ENCODE peak calls at places on chromosomes 16 and 17, in five cellular contexts. T, J, Y, H and F are unnamed samples.

GRCh38 chr17:81854974-81855774 is 5.2 kb downstream of the P4HB start:
- DNase-seq in J (no peak), T (no peak), Y (no peak), H (no peak), F (peak; percentile 57)

GRCh38 chr16:20325005-20325404 is 2.3 kb downstream of the GP2 start:
- DNase-seq in H (no peak), J (no peak), Y (no peak), T (no peak), F (no peak)

GRCh38 chr17:49843774-49844350 is 4.0 kb downstream of the TAC4 start:
- DNase-seq in J (peak; percentile 19), Y (peak; percentile 74), H (no peak), T (no peak), F (no peak)

GRCh38 chr16:10983175-10983558 is 38.8 kb downstream of the CLEC16A start:
- DNase-seq in Y (peak; percentile 60), J (no peak), T (peak; percentile 11), H (no peak), F (no peak)

GRCh38 chr16:31327675-31328225 is 27.2 kb upstream of the ITGAX start:
- DNase-seq in T (no peak), J (no peak), Y (no peak), H (no peak), F (no peak)

GRCh38 chr16:1972490-1972877 is 631 bp downstream of the TBL3 start:
- DNase-seq in H (no peak), T (no peak), J (peak; percentile 45), Y (no peak), F (no peak)

GRCh38 chr16:68436581-68436980 is 11.7 kb downstream of the SMPD3 start:
- DNase-seq in J (no peak), T (no peak), Y (no peak), H (no peak), F (no peak)

GRCh38 chr17:59427996-59428395 is 96.5 kb downstream of the YPEL2 start:
- DNase-seq in H (no peak), Y (no peak), T (no peak), J (no peak), F (no peak)

GRCh38 chr17:83128306-83129240 is 49.2 kb downstream of the METRNL start:
- DNase-seq in H (no peak), Y (no peak), T (no peak), J (no peak), F (no peak)

GRCh38 chr16:81645303-81645702 is 133.8 kb upstream of the PLCG2 start:
- DNase-seq in Y (no peak), J (peak; percentile 82), T (no peak), H (no peak), F (peak; percentile 92)

GRCh38 chr17:78624461-78625216 is 47.4 kb upstream of the DNAH17 start:
- DNase-seq in J (no peak), Y (no peak), H (no peak), T (no peak), F (no peak)

GRCh38 chr16:30052671-30053372 is 12.7 kb upstream of the ALDOA start:
- DNase-seq in Y (peak; percentile 98), T (peak; percentile 87), H (peak; percentile 71), J (peak; percentile 90), F (peak; percentile 76)

GRCh38 chr16:50025544-50025931 is 513 bp downstream of the CNEP1R1 start:
- DNase-seq in T (peak; percentile 17), H (no peak), J (peak; percentile 23), Y (no peak), F (peak; percentile 23)

GRCh38 chr16:4409081-4409932 is 7.1 kb downstream of the CORO7 start:
- DNase-seq in T (no peak), H (no peak), Y (no peak), J (no peak), F (no peak)

GRCh38 chr16:3027983-3028715 is 4.3 kb downstream of the THOC6 start:
- DNase-seq in H (peak; percentile 77), Y (peak; percentile 65), T (peak; percentile 88), J (peak; percentile 66), F (peak; percentile 68)

GRCh38 chr17:48637323-48638260 is 11.4 kb upstream of the HOXB9 start:
- DNase-seq in T (no peak), J (peak; percentile 48), Y (no peak), H (no peak), F (peak; percentile 63)

GRCh38 chr17:33435716-33436301 is 142.7 kb upstream of the ASIC2 start:
- DNase-seq in J (no peak), T (no peak), Y (no peak), H (no peak), F (no peak)

GRCh38 chr17:64120159-64120558 is 9.8 kb downstream of the ERN1 start:
- DNase-seq in T (no peak), J (no peak), H (no peak), Y (no peak), F (no peak)

GRCh38 chr17:39618252-39618913 is 8.4 kb upstream of the PPP1R1B start:
- DNase-seq in H (no peak), T (no peak), J (no peak), Y (peak; percentile 99), F (no peak)

GRCh38 chr16:88063201-88063773 is 112.1 kb downstream of the BANP start:
- DNase-seq in T (no peak), J (peak; percentile 63), H (no peak), Y (no peak), F (no peak)

GRCh38 chr16:89096768-89097527 is 3.3 kb downstream of the ACSF3 start:
- DNase-seq in H (no peak), T (peak; percentile 45), J (no peak), Y (no peak), F (no peak)

GRCh38 chr16:30793508-30794069 is 6.6 kb upstream of the ZNF629 start:
- DNase-seq in Y (no peak), T (no peak), H (no peak), J (no peak), F (no peak)

GRCh38 chr16:30011505-30012480 is 966 bp upstream of the DOC2A start:
- DNase-seq in Y (no peak), J (no peak), H (no peak), T (no peak), F (no peak)

GRCh38 chr16:31108794-31109558 is 790 bp downstream of the BCKDK start:
- DNase-seq in Y (no peak), T (no peak), H (no peak), J (no peak), F (no peak)